ENCODE peak calls at places on chromosomes 6 and 20, in ten cellular contexts. P, C, B, K, Y, T, E, W, Z and U are unnamed samples.

GRCh38 chr6:119277047-119277446 is 72.5 kb downstream of the MAN1A1 start:
- DNase-seq in K (peak), W (no peak), Z (no peak), B (no peak), E (no peak), C (no peak), Y (no peak), P (no peak), T (no peak), U (no peak)

GRCh38 chr20:36051318-36052116 is 83.1 kb downstream of the CNBD2 start:
- DNase-seq in P (no peak), C (no peak), Y (no peak), W (no peak), K (no peak), E (no peak), Z (no peak), T (no peak), B (no peak), U (no peak)

GRCh38 chr6:149935668-149936067 is 6.1 kb upstream of the ULBP2 start:
- DNase-seq in K (no peak), T (no peak), B (no peak), W (peak), Y (no peak), Z (no peak), C (no peak), P (no peak), E (no peak), U (no peak)

GRCh38 chr6:167142433-167142761 is 15.4 kb downstream of the GPR31 start:
- DNase-seq in K (no peak), Z (no peak), B (no peak), C (no peak), P (no peak), Y (no peak), E (no peak), T (no peak), W (no peak), U (no peak)

GRCh38 chr6:85118233-85118632 is 331.6 kb upstream of the NT5E start:
- DNase-seq in C (no peak), T (no peak), E (no peak), P (no peak), W (no peak), Y (no peak), K (no peak), B (no peak), Z (no peak), U (no peak)

GRCh38 chr6:75483136-75483952 is 10.3 kb downstream of the FILIP1 start:
- DNase-seq in W (no peak), Z (no peak), T (no peak), B (no peak), K (no peak), E (no peak), Y (no peak), P (no peak), C (no peak), U (no peak)

GRCh38 chr6:167113935-167114910 is 8.7 kb upstream of the CCR6 start:
- DNase-seq in P (no peak), B (no peak), T (no peak), Z (no peak), C (no peak), K (no peak), W (no peak), Y (no peak), E (no peak), U (no peak)

GRCh38 chr6:4398806-4399205 is 263.4 kb upstream of the ECI2 start:
- DNase-seq in T (no peak), C (no peak), Y (no peak), W (no peak), K (no peak), Z (no peak), P (no peak), E (no peak), B (no peak), U (no peak)

GRCh38 chr6:42441059-42441471 is 10.7 kb downstream of the TRERF1 start:
- DNase-seq in Y (no peak), Z (no peak), W (no peak), B (no peak), E (peak), C (no peak), T (no peak), P (no peak), K (no peak), U (no peak)

GRCh38 chr6:83536034-83536646 is 23.8 kb downstream of the PRSS35 start:
- DNase-seq in W (no peak), E (no peak), K (no peak), B (peak), P (peak), T (peak), Y (peak), Z (no peak), C (no peak), U (no peak)

GRCh38 chr20:47927385-47927851 is 142.1 kb upstream of the SULF2 start:
- DNase-seq in K (no peak), C (peak), T (no peak), P (no peak), Z (no peak), E (no peak), W (no peak), B (no peak), Y (no peak), U (no peak)

GRCh38 chr6:68875403-68875802 is 240.3 kb downstream of the ADGRB3 start:
- DNase-seq in E (no peak), T (no peak), Y (no peak), K (no peak), Z (no peak), W (no peak), C (no peak), P (no peak), B (no peak), U (no peak)

GRCh38 chr20:59412896-59413295 is 112.5 kb downstream of the EDN3 start:
- DNase-seq in W (no peak), T (no peak), E (no peak), P (peak), Y (no peak), Z (no peak), K (no peak), B (no peak), C (no peak), U (no peak)

GRCh38 chr6:31660224-31660997 is at the start of gene C6orf47:
- DNase-seq in E (peak), B (peak), K (peak), P (peak), W (peak), T (peak), Z (peak), C (no peak), Y (peak), U (peak)

GRCh38 chr6:157380458-157380778 is 572 bp upstream of the ZDHHC14 start:
- DNase-seq in K (no peak), Y (no peak), C (no peak), E (no peak), P (no peak), Z (no peak), W (no peak), B (no peak), T (no peak), U (no peak)

GRCh38 chr20:39146394-39146793 is 184.2 kb downstream of the DHX35 start:
- DNase-seq in K (no peak), T (no peak), W (peak), Z (no peak), Y (no peak), E (no peak), C (no peak), P (no peak), B (no peak), U (no peak)

GRCh38 chr20:4040283-4041179 is 25.2 kb upstream of the RNF24 start:
- DNase-seq in B (no peak), K (no peak), Z (no peak), E (no peak), C (no peak), W (no peak), Y (no peak), P (no peak), T (no peak), U (no peak)

GRCh38 chr20:23136893-23137745 is 51.0 kb upstream of the CD93 start:
- DNase-seq in B (no peak), C (no peak), T (no peak), Z (no peak), E (no peak), W (no peak), K (no peak), P (no peak), Y (no peak), U (no peak)

GRCh38 chr6:23446394-23447001 is 679.5 kb upstream of the NRSN1 start:
- DNase-seq in K (peak), W (no peak), E (no peak), P (no peak), T (peak), Z (no peak), C (no peak), B (no peak), Y (peak), U (no peak)